ENCODE peak calls at places on chromosomes 11 and 22, in four cellular contexts. One of them, this sample, is unnamed.

GRCh38 chr22:48178536-48178935 is 1416.1 kb downstream of the TBC1D22A start:
- DNase-seq in IMR-90: no peak
- DNase-seq in prostate gland: no peak
- DNase-seq in colonic mucosa: no peak
- DNase-seq in this sample: no peak

GRCh38 chr11:20966489-20966888 is 297.1 kb downstream of the NELL1 start:
- DNase-seq in IMR-90: no peak
- DNase-seq in prostate gland: no peak
- DNase-seq in colonic mucosa: no peak
- DNase-seq in this sample: no peak

GRCh38 chr11:65915821-65916251 is 3.0 kb downstream of the C11orf68 start:
- DNase-seq in IMR-90: peak; percentile 99
- DNase-seq in prostate gland: peak; percentile 44
- DNase-seq in colonic mucosa: peak; percentile 60
- DNase-seq in this sample: no peak

GRCh38 chr11:48013269-48013901 is 33.0 kb downstream of the PTPRJ start:
- DNase-seq in IMR-90: peak; percentile 65
- DNase-seq in prostate gland: peak; percentile 27
- DNase-seq in colonic mucosa: peak; percentile 45
- DNase-seq in this sample: peak; percentile 85

GRCh38 chr11:1574256-1575242 is 2.5 kb upstream of the DUSP8 start:
- DNase-seq in IMR-90: peak; percentile 23
- DNase-seq in prostate gland: peak; percentile 46
- DNase-seq in colonic mucosa: peak; percentile 82
- DNase-seq in this sample: peak; percentile 72

GRCh38 chr22:31243339-31244043 is 31.4 kb downstream of the LIMK2 start:
- DNase-seq in IMR-90: no peak
- DNase-seq in prostate gland: no peak
- DNase-seq in colonic mucosa: no peak
- DNase-seq in this sample: no peak

GRCh38 chr11:121391914-121392313 is 60.2 kb upstream of the SORL1 start:
- DNase-seq in IMR-90: no peak
- DNase-seq in prostate gland: peak; percentile 57
- DNase-seq in colonic mucosa: peak; percentile 92
- DNase-seq in this sample: no peak

GRCh38 chr11:65298131-65298535 is 16.5 kb upstream of the CDC42EP2 start:
- DNase-seq in IMR-90: peak; percentile 78
- DNase-seq in prostate gland: no peak
- DNase-seq in colonic mucosa: peak; percentile 61
- DNase-seq in this sample: no peak

GRCh38 chr11:103652013-103652412 is 384.4 kb upstream of the DDI1 start:
- DNase-seq in IMR-90: peak; percentile 20
- DNase-seq in prostate gland: no peak
- DNase-seq in colonic mucosa: no peak
- DNase-seq in this sample: no peak

GRCh38 chr11:100639140-100639539 is 47.9 kb upstream of the ARHGAP42 start:
- DNase-seq in IMR-90: peak; percentile 83
- DNase-seq in prostate gland: peak; percentile 49
- DNase-seq in colonic mucosa: no peak
- DNase-seq in this sample: no peak

GRCh38 chr11:19574916-19575315 is 137.7 kb upstream of the NAV2 start:
- DNase-seq in IMR-90: no peak
- DNase-seq in prostate gland: no peak
- DNase-seq in colonic mucosa: no peak
- DNase-seq in this sample: no peak

GRCh38 chr11:68012044-68012842 is 2.1 kb downstream of the ALDH3B1 start:
- DNase-seq in IMR-90: no peak
- DNase-seq in prostate gland: no peak
- DNase-seq in colonic mucosa: no peak
- DNase-seq in this sample: no peak

GRCh38 chr11:125170406-125171031 is 6.0 kb downstream of the PKNOX2 start:
- DNase-seq in IMR-90: peak; percentile 92
- DNase-seq in prostate gland: no peak
- DNase-seq in colonic mucosa: no peak
- DNase-seq in this sample: no peak

GRCh38 chr22:41687901-41688364 is 734 bp downstream of the SNU13 start:
- DNase-seq in IMR-90: peak; percentile 22
- DNase-seq in prostate gland: no peak
- DNase-seq in colonic mucosa: no peak
- DNase-seq in this sample: peak; percentile 36

GRCh38 chr11:12909866-12910265 is 99.2 kb upstream of the RASSF10 start:
- DNase-seq in IMR-90: peak; percentile 31
- DNase-seq in prostate gland: no peak
- DNase-seq in colonic mucosa: no peak
- DNase-seq in this sample: no peak

GRCh38 chr11:122202951-122203456 is 87.0 kb upstream of the BLID start:
- DNase-seq in IMR-90: peak; percentile 71
- DNase-seq in prostate gland: peak; percentile 39
- DNase-seq in colonic mucosa: peak; percentile 51
- DNase-seq in this sample: peak; percentile 48

GRCh38 chr11:1138053-1138452 is 19.7 kb upstream of the MUC5AC start:
- DNase-seq in IMR-90: peak; percentile 82
- DNase-seq in prostate gland: no peak
- DNase-seq in colonic mucosa: no peak
- DNase-seq in this sample: no peak

GRCh38 chr22:43789452-43789851 is 22.7 kb downstream of the EFCAB6 start:
- DNase-seq in IMR-90: peak; percentile 99
- DNase-seq in prostate gland: no peak
- DNase-seq in colonic mucosa: no peak
- DNase-seq in this sample: no peak

GRCh38 chr11:35558468-35558867 is 33.1 kb upstream of the PAMR1 start:
- DNase-seq in IMR-90: peak; percentile 81
- DNase-seq in prostate gland: no peak
- DNase-seq in colonic mucosa: no peak
- DNase-seq in this sample: no peak

GRCh38 chr11:46612326-46612725 is 4.7 kb downstream of the HARBI1 start:
- DNase-seq in IMR-90: no peak
- DNase-seq in prostate gland: no peak
- DNase-seq in colonic mucosa: no peak
- DNase-seq in this sample: no peak

GRCh38 chr11:46659908-46660307 is 40.5 kb downstream of the ARHGAP1 start:
- DNase-seq in IMR-90: peak; percentile 84
- DNase-seq in prostate gland: no peak
- DNase-seq in colonic mucosa: no peak
- DNase-seq in this sample: no peak

GRCh38 chr11:128940603-128941002 is 2.1 kb downstream of the TP53AIP1 start:
- DNase-seq in IMR-90: no peak
- DNase-seq in prostate gland: peak; percentile 62
- DNase-seq in colonic mucosa: no peak
- DNase-seq in this sample: no peak

GRCh38 chr11:63671322-63672155 is at the start of gene ATL3:
- DNase-seq in IMR-90: peak; percentile 93
- DNase-seq in prostate gland: peak; percentile 97
- DNase-seq in colonic mucosa: peak; percentile 98
- DNase-seq in this sample: peak; percentile 97

GRCh38 chr11:35464308-35464707 is 45.0 kb upstream of the SLC1A2 start:
- DNase-seq in IMR-90: no peak
- DNase-seq in prostate gland: no peak
- DNase-seq in colonic mucosa: no peak
- DNase-seq in this sample: no peak

GRCh38 chr22:40010752-40011145 is 16.0 kb downstream of the FAM83F start:
- DNase-seq in IMR-90: no peak
- DNase-seq in prostate gland: no peak
- DNase-seq in colonic mucosa: no peak
- DNase-seq in this sample: no peak

GRCh38 chr11:119755351-119756071 is 26.5 kb upstream of the NECTIN1 start:
- DNase-seq in IMR-90: no peak
- DNase-seq in prostate gland: no peak
- DNase-seq in colonic mucosa: no peak
- DNase-seq in this sample: no peak

GRCh38 chr22:23888615-23889401 is 5.4 kb upstream of the MIF start:
- DNase-seq in IMR-90: peak; percentile 39
- DNase-seq in prostate gland: no peak
- DNase-seq in colonic mucosa: no peak
- DNase-seq in this sample: no peak

GRCh38 chr11:67082071-67082791 is 25.6 kb downstream of the RHOD start:
- DNase-seq in IMR-90: no peak
- DNase-seq in prostate gland: no peak
- DNase-seq in colonic mucosa: peak; percentile 28
- DNase-seq in this sample: no peak

GRCh38 chr11:69004411-69005182 is 8.4 kb downstream of the MRGPRF start:
- DNase-seq in IMR-90: no peak
- DNase-seq in prostate gland: no peak
- DNase-seq in colonic mucosa: no peak
- DNase-seq in this sample: no peak

GRCh38 chr11:8089791-8090510 is 8.9 kb downstream of the TUB start:
- DNase-seq in IMR-90: no peak
- DNase-seq in prostate gland: no peak
- DNase-seq in colonic mucosa: no peak
- DNase-seq in this sample: no peak

GRCh38 chr11:115616941-115617340 is 112.7 kb upstream of the CADM1 start:
- DNase-seq in IMR-90: peak; percentile 90
- DNase-seq in prostate gland: no peak
- DNase-seq in colonic mucosa: no peak
- DNase-seq in this sample: no peak

GRCh38 chr22:49699476-49699875 is 128.2 kb downstream of the BRD1 start:
- DNase-seq in IMR-90: no peak
- DNase-seq in prostate gland: no peak
- DNase-seq in colonic mucosa: no peak
- DNase-seq in this sample: no peak

DNA sequence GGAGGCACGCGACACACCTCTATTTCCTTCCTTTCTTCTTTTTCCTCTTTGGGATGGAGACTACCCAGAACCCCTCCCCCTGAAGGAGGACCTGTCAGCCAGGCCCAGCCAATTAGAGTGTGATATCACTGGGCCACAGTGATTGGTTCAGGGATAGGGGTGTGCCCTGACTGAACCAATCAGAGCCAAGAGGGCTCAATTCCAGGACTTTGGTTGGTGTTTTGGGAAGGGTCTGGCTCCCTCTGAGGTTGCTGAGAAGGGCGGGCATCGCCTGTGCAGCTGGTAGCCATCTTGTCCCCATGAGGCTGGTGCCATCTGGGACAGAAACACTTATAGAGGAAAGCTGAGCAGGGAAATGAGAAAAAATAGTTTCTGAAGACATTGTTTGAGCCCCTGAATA is 71.4 kb downstream of the CHST1 start:
- DNase-seq in IMR-90: no peak
- DNase-seq in prostate gland: no peak
- DNase-seq in colonic mucosa: no peak
- DNase-seq in this sample: no peak
- TF ChIP-seq CTCF in IMR-90: no peak
- TF ChIP-seq CTCF in prostate gland: no peak
- TF ChIP-seq CTCF in colonic mucosa: no peak
- TF ChIP-seq CTCF in this sample: no peak

DNA sequence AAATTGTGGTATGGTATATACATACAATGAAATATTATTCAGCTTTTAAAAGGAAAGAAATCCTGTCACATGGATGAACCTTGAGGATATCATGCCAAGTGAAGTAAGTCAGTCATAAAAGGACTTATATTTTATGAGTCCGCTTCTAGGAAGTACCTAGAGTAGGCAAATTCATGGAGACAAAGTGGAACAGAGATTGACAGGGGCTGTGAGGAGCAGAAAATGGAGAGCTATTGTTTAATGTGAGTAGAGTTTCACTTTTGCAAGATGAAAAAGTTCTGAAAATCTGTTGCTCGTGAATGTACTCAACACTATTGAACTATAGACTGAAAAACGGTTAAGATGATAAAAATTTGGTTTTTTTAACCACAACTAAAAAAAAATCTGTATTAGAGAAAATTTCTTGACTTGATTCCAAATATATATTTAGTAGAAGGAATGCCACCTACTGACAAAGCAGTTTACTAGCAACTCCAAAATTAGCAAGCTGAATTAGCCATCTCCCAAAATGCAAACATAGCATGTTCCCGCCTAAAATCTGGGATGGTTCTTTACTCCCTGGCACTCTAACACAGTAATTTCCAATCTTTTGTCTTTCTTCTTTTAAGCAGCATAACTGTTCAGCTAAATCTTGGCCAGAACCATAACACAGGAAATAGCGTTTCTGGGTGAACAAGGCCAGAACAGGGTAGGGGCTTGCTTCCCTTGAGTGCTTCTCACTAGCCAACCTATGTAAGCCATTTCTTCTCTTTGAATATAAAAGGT is 1.5 kb downstream of the UFD1 start:
- DNase-seq in IMR-90: peak; percentile 16
- DNase-seq in prostate gland: no peak
- DNase-seq in colonic mucosa: no peak
- DNase-seq in this sample: no peak
- TF ChIP-seq CTCF in IMR-90: peak; percentile 28
- TF ChIP-seq CTCF in prostate gland: no peak
- TF ChIP-seq CTCF in colonic mucosa: no peak
- TF ChIP-seq CTCF in this sample: peak; percentile 32

DNA sequence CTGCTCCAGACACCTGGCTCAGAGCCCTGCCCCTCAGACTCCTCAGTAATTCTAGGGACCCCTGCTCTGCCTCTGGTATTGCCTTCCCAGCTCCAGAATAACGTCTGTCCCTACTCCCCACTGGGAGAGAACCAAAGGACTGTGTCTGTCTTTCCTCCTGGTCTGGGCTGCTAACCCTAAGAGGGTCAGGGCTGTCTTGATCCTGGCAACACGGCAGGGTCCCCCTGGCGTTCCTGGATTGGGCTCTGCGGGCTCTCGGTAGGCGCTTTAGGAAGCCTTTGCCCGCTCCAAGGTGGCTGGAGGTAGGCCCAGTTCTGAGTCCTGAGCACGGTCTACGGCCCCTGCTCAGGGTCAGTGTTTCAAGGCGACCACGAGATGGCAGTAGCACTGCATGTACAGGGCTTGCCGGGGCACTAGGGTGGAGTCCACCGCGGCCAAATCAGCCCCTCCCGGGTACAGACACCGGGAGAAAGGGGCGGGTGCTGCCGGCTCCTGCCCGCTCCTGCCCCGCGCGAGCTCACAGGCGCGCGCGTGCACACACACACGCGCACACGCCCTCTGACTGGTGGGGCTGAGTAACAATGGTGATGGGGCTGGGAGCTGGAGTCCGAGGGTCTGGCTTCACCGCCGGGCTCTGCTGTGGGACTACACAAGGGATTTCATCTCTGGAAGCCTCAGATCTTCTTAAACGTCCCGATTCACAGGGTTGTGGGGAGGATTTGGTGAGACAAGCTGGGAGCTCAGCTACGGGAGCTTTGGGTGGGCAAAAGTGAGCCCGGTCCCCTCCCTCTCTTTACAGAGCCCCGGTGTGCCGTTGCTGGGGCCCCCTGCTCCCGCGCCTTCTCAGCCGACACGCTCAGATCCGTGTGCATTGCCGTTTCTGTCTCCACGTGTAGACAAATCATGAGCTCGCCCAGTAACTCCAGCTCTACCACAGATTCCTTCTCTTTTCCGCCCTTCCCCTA is 30.1 kb upstream of the HMOX1 start:
- DNase-seq in IMR-90: peak; percentile 89
- DNase-seq in prostate gland: peak; percentile 91
- DNase-seq in colonic mucosa: peak; percentile 93
- DNase-seq in this sample: peak; percentile 90
- TF ChIP-seq CTCF in IMR-90: peak; percentile 95
- TF ChIP-seq CTCF in prostate gland: peak; percentile 99
- TF ChIP-seq CTCF in colonic mucosa: peak; percentile 92
- TF ChIP-seq CTCF in this sample: peak; percentile 91

DNA sequence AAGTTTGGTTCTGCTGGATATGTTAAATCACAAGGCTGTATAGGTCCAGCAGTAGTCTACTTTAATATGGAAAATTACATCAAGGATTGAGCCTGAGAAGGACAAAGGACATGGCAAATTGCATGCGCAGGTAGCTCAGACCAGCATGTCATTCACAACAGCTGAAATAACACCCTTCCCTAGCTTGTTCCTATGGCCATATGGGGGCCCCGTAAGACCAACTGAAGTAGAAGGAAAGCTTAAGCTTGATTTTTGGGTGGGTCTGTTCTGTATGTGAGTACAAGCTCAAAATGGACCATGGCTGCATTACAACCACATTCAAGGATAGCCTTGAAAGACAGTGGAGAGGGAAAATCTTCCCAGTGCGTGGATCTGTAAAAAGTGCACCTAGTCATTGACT is 20.6 kb upstream of the PDE3B start:
- DNase-seq in IMR-90: no peak
- DNase-seq in prostate gland: no peak
- DNase-seq in colonic mucosa: no peak
- DNase-seq in this sample: peak; percentile 12
- TF ChIP-seq CTCF in IMR-90: no peak
- TF ChIP-seq CTCF in prostate gland: no peak
- TF ChIP-seq CTCF in colonic mucosa: no peak
- TF ChIP-seq CTCF in this sample: no peak

This sample was measured in activated CD8-positive, alpha-beta T cell treated with anti-CD3 and anti-CD28 coated beads for 36 hours.